ENCODE peak calls at places on chromosomes 16 and 17, in four cellular contexts. Y is SHP77, T is NCI-H69, G is PC-3. X is an unnamed sample.
A peak's percentile ranks its signal among the peaks of the same experiment; 100 is the strongest.

GRCh38 chr16:21211486-21211885 is at the start of gene ZP2:
- DNase-seq in Y (no peak), T (no peak), G (no peak), X (no peak)

GRCh38 chr17:57109393-57110151 is 24.5 kb downstream of the AKAP1 start:
- DNase-seq in Y (no peak), T (no peak), G (no peak), X (peak; percentile 14)

GRCh38 chr17:66467766-66468165 is 165.4 kb downstream of the PRKCA start:
- DNase-seq in Y (no peak), T (no peak), G (no peak), X (no peak)

GRCh38 chr17:17315142-17315821 is 12.1 kb downstream of the NT5M start:
- DNase-seq in Y (peak; percentile 89), T (peak; percentile 79), G (no peak), X (no peak)

GRCh38 chr16:69880640-69881133 is 70.4 kb upstream of the CLEC18A start:
- DNase-seq in Y (no peak), T (no peak), G (no peak), X (no peak)

GRCh38 chr17:75539969-75540729 is 14.7 kb downstream of the LLGL2 start:
- DNase-seq in Y (no peak), T (peak; percentile 32), G (no peak), X (no peak)

GRCh38 chr17:72609501-72609900 is 483.0 kb downstream of the SLC39A11 start:
- DNase-seq in Y (no peak), T (no peak), G (peak; percentile 99), X (no peak)

GRCh38 chr17:14304876-14305636 is 4.2 kb downstream of the HS3ST3B1 start:
- DNase-seq in Y (no peak), T (peak; percentile 37), G (no peak), X (peak; percentile 93)

GRCh38 chr17:45429338-45430005 is 3.2 kb downstream of the ARHGAP27 start:
- DNase-seq in Y (no peak), T (peak; percentile 25), G (no peak), X (peak; percentile 86)

GRCh38 chr17:33725675-33726271 is 432.7 kb upstream of the ASIC2 start:
- DNase-seq in Y (peak; percentile 5), T (peak; percentile 68), G (peak; percentile 31), X (peak; percentile 63)

GRCh38 chr17:73595068-73595865 is 49.0 kb downstream of the SDK2 start:
- DNase-seq in Y (peak; percentile 26), T (peak; percentile 61), G (no peak), X (peak; percentile 80)

GRCh38 chr16:85301171-85301690 is 189.0 kb upstream of the CIBAR2 start:
- DNase-seq in Y (no peak), T (peak; percentile 59), G (no peak), X (peak; percentile 46)

GRCh38 chr17:8820311-8821010 is 21.3 kb upstream of the MFSD6L start:
- DNase-seq in Y (no peak), T (peak; percentile 71), G (no peak), X (no peak)

GRCh38 chr17:16934836-16935235 is 37.1 kb downstream of the TNFRSF13B start:
- DNase-seq in Y (peak; percentile 78), T (no peak), G (no peak), X (no peak)

GRCh38 chr17:77286391-77286640 is 145.5 kb downstream of the SEC14L1 start:
- DNase-seq in Y (no peak), T (no peak), G (no peak), X (no peak)

GRCh38 chr16:52512297-52512987 is 34.5 kb downstream of the TOX3 start:
- DNase-seq in Y (no peak), T (no peak), G (no peak), X (no peak)

GRCh38 chr16:88763502-88764053 is 21.4 kb downstream of the PIEZO1 start:
- DNase-seq in Y (no peak), T (peak; percentile 12), G (no peak), X (no peak)

GRCh38 chr16:65950211-65950610 is 416.3 kb upstream of the CDH5 start:
- DNase-seq in Y (no peak), T (no peak), G (peak; percentile 6), X (no peak)

GRCh38 chr16:8109510-8110369 is 480.6 kb downstream of the TMEM114 start:
- DNase-seq in Y (peak; percentile 79), T (no peak), G (no peak), X (peak; percentile 57)

GRCh38 chr16:56972898-56973689 is 11.3 kb downstream of the CETP start:
- DNase-seq in Y (no peak), T (no peak), G (no peak), X (no peak)

GRCh38 chr17:75673487-75673886 is 6.3 kb downstream of the SAP30BP start:
- DNase-seq in Y (no peak), T (no peak), G (no peak), X (no peak)

GRCh38 chr17:7881655-7882054 is 6.9 kb upstream of the CHD3 start:
- DNase-seq in Y (peak; percentile 79), T (peak; percentile 81), G (no peak), X (peak; percentile 89)

GRCh38 chr17:63929860-63930766 is 2.0 kb downstream of the CD79B start:
- DNase-seq in Y (no peak), T (no peak), G (no peak), X (no peak)

GRCh38 chr17:76585048-76585648 is 512 bp downstream of the ST6GALNAC2 start:
- DNase-seq in Y (no peak), T (no peak), G (no peak), X (peak; percentile 54)

GRCh38 chr16:1333149-1333812 is at the start of gene BAIAP3:
- DNase-seq in Y (peak; percentile 7), T (peak; percentile 63), G (peak; percentile 27), X (peak; percentile 55)

GRCh38 chr16:67021321-67021720 is 7.6 kb upstream of the CBFB start:
- DNase-seq in Y (no peak), T (no peak), G (no peak), X (no peak)

GRCh38 chr16:12845282-12845681 is 41.6 kb upstream of the CPPED1 start:
- DNase-seq in Y (no peak), T (no peak), G (no peak), X (no peak)

GRCh38 chr16:28990375-28991040 is 5.7 kb downstream of the LAT start:
- DNase-seq in Y (no peak), T (no peak), G (no peak), X (no peak)

GRCh38 chr16:88392616-88393015 is 9.9 kb downstream of the ZNF469 start:
- DNase-seq in Y (no peak), T (no peak), G (no peak), X (no peak)

GRCh38 chr17:80872999-80873951 is 118.4 kb upstream of the CHMP6 start:
- DNase-seq in Y (no peak), T (no peak), G (peak; percentile 36), X (no peak)

GRCh38 chr16:88691129-88691813 is 5.0 kb upstream of the SNAI3 start:
- DNase-seq in Y (no peak), T (no peak), G (no peak), X (no peak)

GRCh38 chr17:81251943-81252301 is 12.8 kb downstream of the NDUFAF8 start:
- DNase-seq in Y (peak; percentile 94), T (no peak), G (no peak), X (peak; percentile 90)

GRCh38 chr17:31581022-31581483 is 189.6 kb downstream of the RAB11FIP4 start:
- DNase-seq in Y (peak; percentile 79), T (peak; percentile 69), G (peak; percentile 85), X (no peak)